ENCODE peak calls at places on chromosomes 3 and 15, in ten cellular contexts. One of them, this sample, is unnamed.

GRCh38 chr3:17132286-17133115 is 247.7 kb downstream of the PLCL2 start:
- DNase-seq in Calu3: no peak
- DNase-seq in astrocyte of the spinal cord: no peak
- DNase-seq in cardiac muscle cell: no peak
- DNase-seq in astrocyte: no peak
- DNase-seq in AG09309: no peak
- DNase-seq in GM06990: no peak
- DNase-seq in keratinocyte: no peak
- DNase-seq in progenitor cell of endocrine pancreas: no peak
- DNase-seq in A549: no peak
- DNase-seq in this sample: no peak

GRCh38 chr3:138898301-138898700 is 48.6 kb downstream of the FOXL2 start:
- DNase-seq in Calu3: no peak
- DNase-seq in astrocyte of the spinal cord: peak
- DNase-seq in cardiac muscle cell: peak
- DNase-seq in astrocyte: peak
- DNase-seq in AG09309: peak
- DNase-seq in GM06990: no peak
- DNase-seq in keratinocyte: no peak
- DNase-seq in progenitor cell of endocrine pancreas: no peak
- DNase-seq in A549: no peak
- DNase-seq in this sample: no peak

GRCh38 chr3:116000315-116000714 is 377.0 kb downstream of the GAP43 start:
- DNase-seq in Calu3: peak
- DNase-seq in astrocyte of the spinal cord: peak
- DNase-seq in cardiac muscle cell: peak
- DNase-seq in astrocyte: peak
- DNase-seq in AG09309: peak
- DNase-seq in GM06990: peak
- DNase-seq in keratinocyte: peak
- DNase-seq in progenitor cell of endocrine pancreas: no peak
- DNase-seq in A549: peak
- DNase-seq in this sample: no peak

GRCh38 chr15:38217788-38218609 is 34.6 kb upstream of the SPRED1 start:
- DNase-seq in Calu3: no peak
- DNase-seq in astrocyte of the spinal cord: peak
- DNase-seq in cardiac muscle cell: no peak
- DNase-seq in astrocyte: peak
- DNase-seq in AG09309: no peak
- DNase-seq in GM06990: no peak
- DNase-seq in keratinocyte: peak
- DNase-seq in progenitor cell of endocrine pancreas: no peak
- DNase-seq in A549: no peak
- DNase-seq in this sample: no peak

GRCh38 chr3:65953301-65953812 is 85.4 kb downstream of the MAGI1 start:
- DNase-seq in Calu3: peak
- DNase-seq in astrocyte of the spinal cord: no peak
- DNase-seq in cardiac muscle cell: peak
- DNase-seq in astrocyte: peak
- DNase-seq in AG09309: no peak
- DNase-seq in GM06990: no peak
- DNase-seq in keratinocyte: no peak
- DNase-seq in progenitor cell of endocrine pancreas: peak
- DNase-seq in A549: no peak
- DNase-seq in this sample: no peak

GRCh38 chr3:11010406-11011165 is 18.0 kb downstream of the SLC6A1 start:
- DNase-seq in Calu3: no peak
- DNase-seq in astrocyte of the spinal cord: no peak
- DNase-seq in cardiac muscle cell: no peak
- DNase-seq in astrocyte: no peak
- DNase-seq in AG09309: no peak
- DNase-seq in GM06990: no peak
- DNase-seq in keratinocyte: no peak
- DNase-seq in progenitor cell of endocrine pancreas: no peak
- DNase-seq in A549: no peak
- DNase-seq in this sample: no peak

GRCh38 chr3:34284959-34285358 is 486.5 kb downstream of the PDCD6IP start:
- DNase-seq in Calu3: no peak
- DNase-seq in astrocyte of the spinal cord: no peak
- DNase-seq in cardiac muscle cell: no peak
- DNase-seq in astrocyte: no peak
- DNase-seq in AG09309: no peak
- DNase-seq in GM06990: no peak
- DNase-seq in keratinocyte: no peak
- DNase-seq in progenitor cell of endocrine pancreas: no peak
- DNase-seq in A549: no peak
- DNase-seq in this sample: no peak

GRCh38 chr15:81686021-81686420 is 312.0 kb upstream of the TMC3 start:
- DNase-seq in Calu3: no peak
- DNase-seq in astrocyte of the spinal cord: no peak
- DNase-seq in cardiac muscle cell: no peak
- DNase-seq in astrocyte: no peak
- DNase-seq in AG09309: no peak
- DNase-seq in GM06990: no peak
- DNase-seq in keratinocyte: no peak
- DNase-seq in progenitor cell of endocrine pancreas: no peak
- DNase-seq in A549: no peak
- DNase-seq in this sample: no peak

GRCh38 chr15:51046799-51047449 is 47.8 kb downstream of the TNFAIP8L3 start:
- DNase-seq in Calu3: peak
- DNase-seq in astrocyte of the spinal cord: peak
- DNase-seq in cardiac muscle cell: peak
- DNase-seq in astrocyte: peak
- DNase-seq in AG09309: peak
- DNase-seq in GM06990: no peak
- DNase-seq in keratinocyte: no peak
- DNase-seq in progenitor cell of endocrine pancreas: no peak
- DNase-seq in A549: no peak
- DNase-seq in this sample: no peak

GRCh38 chr3:187403768-187404270 is 35.6 kb downstream of the RTP4 start:
- DNase-seq in Calu3: peak
- DNase-seq in astrocyte of the spinal cord: peak
- DNase-seq in cardiac muscle cell: peak
- DNase-seq in astrocyte: peak
- DNase-seq in AG09309: peak
- DNase-seq in GM06990: no peak
- DNase-seq in keratinocyte: peak
- DNase-seq in progenitor cell of endocrine pancreas: no peak
- DNase-seq in A549: peak
- DNase-seq in this sample: no peak

GRCh38 chr3:128426128-128426921 is 40.4 kb downstream of the DNAJB8 start:
- DNase-seq in Calu3: peak
- DNase-seq in astrocyte of the spinal cord: no peak
- DNase-seq in cardiac muscle cell: peak
- DNase-seq in astrocyte: no peak
- DNase-seq in AG09309: no peak
- DNase-seq in GM06990: peak
- DNase-seq in keratinocyte: no peak
- DNase-seq in progenitor cell of endocrine pancreas: peak
- DNase-seq in A549: peak
- DNase-seq in this sample: peak

GRCh38 chr3:129226374-129226773 is 23.0 kb upstream of the COPG1 start:
- DNase-seq in Calu3: peak
- DNase-seq in astrocyte of the spinal cord: peak
- DNase-seq in cardiac muscle cell: peak
- DNase-seq in astrocyte: peak
- DNase-seq in AG09309: peak
- DNase-seq in GM06990: no peak
- DNase-seq in keratinocyte: no peak
- DNase-seq in progenitor cell of endocrine pancreas: no peak
- DNase-seq in A549: peak
- DNase-seq in this sample: no peak

GRCh38 chr3:116141724-116142123 is 303.6 kb downstream of the LSAMP start:
- DNase-seq in Calu3: no peak
- DNase-seq in astrocyte of the spinal cord: peak
- DNase-seq in cardiac muscle cell: no peak
- DNase-seq in astrocyte: peak
- DNase-seq in AG09309: no peak
- DNase-seq in GM06990: no peak
- DNase-seq in keratinocyte: no peak
- DNase-seq in progenitor cell of endocrine pancreas: no peak
- DNase-seq in A549: no peak
- DNase-seq in this sample: no peak

GRCh38 chr15:42650208-42651066 is 75.0 kb downstream of the STARD9 start:
- DNase-seq in Calu3: peak
- DNase-seq in astrocyte of the spinal cord: peak
- DNase-seq in cardiac muscle cell: peak
- DNase-seq in astrocyte: peak
- DNase-seq in AG09309: peak
- DNase-seq in GM06990: peak
- DNase-seq in keratinocyte: peak
- DNase-seq in progenitor cell of endocrine pancreas: peak
- DNase-seq in A549: peak
- DNase-seq in this sample: peak

GRCh38 chr15:75732809-75733451 is 20.3 kb upstream of the CSPG4 start:
- DNase-seq in Calu3: peak
- DNase-seq in astrocyte of the spinal cord: peak
- DNase-seq in cardiac muscle cell: peak
- DNase-seq in astrocyte: peak
- DNase-seq in AG09309: no peak
- DNase-seq in GM06990: peak
- DNase-seq in keratinocyte: no peak
- DNase-seq in progenitor cell of endocrine pancreas: peak
- DNase-seq in A549: peak
- DNase-seq in this sample: peak
- TF ChIP-seq CTCF in Calu3: peak
- TF ChIP-seq CTCF in astrocyte of the spinal cord: peak
- TF ChIP-seq CTCF in cardiac muscle cell: peak
- TF ChIP-seq CTCF in astrocyte: peak
- TF ChIP-seq CTCF in AG09309: peak
- TF ChIP-seq CTCF in GM06990: peak
- TF ChIP-seq CTCF in keratinocyte: peak
- TF ChIP-seq CTCF in progenitor cell of endocrine pancreas: peak
- TF ChIP-seq CTCF in A549: peak
- TF ChIP-seq CTCF in this sample: peak

DNA sequence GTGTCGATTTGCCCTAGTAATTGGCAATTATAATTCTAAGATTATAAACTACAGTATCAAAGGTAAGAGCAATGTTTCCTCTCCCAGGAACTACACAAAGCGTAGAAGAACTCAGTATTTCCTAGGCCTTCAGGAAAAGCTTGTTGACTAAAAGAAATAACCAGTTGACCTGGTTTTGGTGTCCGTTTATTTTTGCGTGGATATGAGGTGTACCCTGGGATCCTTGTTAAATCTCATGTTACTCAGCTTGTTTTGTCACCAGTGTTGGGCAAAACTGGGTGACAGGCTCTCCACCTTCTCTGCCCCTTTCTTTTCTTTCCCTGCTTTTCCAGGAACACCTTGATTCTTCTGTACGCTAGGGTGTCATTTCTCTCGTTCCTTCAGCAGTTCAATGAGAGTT is 97.2 kb downstream of the CACNA1D start:
- DNase-seq in Calu3: no peak
- DNase-seq in astrocyte of the spinal cord: no peak
- DNase-seq in cardiac muscle cell: no peak
- DNase-seq in astrocyte: no peak
- DNase-seq in AG09309: no peak
- DNase-seq in GM06990: no peak
- DNase-seq in keratinocyte: no peak
- DNase-seq in progenitor cell of endocrine pancreas: no peak
- DNase-seq in A549: no peak
- DNase-seq in this sample: no peak
- TF ChIP-seq CTCF in Calu3: no peak
- TF ChIP-seq CTCF in astrocyte of the spinal cord: no peak
- TF ChIP-seq CTCF in cardiac muscle cell: no peak
- TF ChIP-seq CTCF in astrocyte: no peak
- TF ChIP-seq CTCF in AG09309: no peak
- TF ChIP-seq CTCF in GM06990: no peak
- TF ChIP-seq CTCF in keratinocyte: no peak
- TF ChIP-seq CTCF in progenitor cell of endocrine pancreas: no peak
- TF ChIP-seq CTCF in A549: no peak
- TF ChIP-seq CTCF in this sample: no peak

DNA sequence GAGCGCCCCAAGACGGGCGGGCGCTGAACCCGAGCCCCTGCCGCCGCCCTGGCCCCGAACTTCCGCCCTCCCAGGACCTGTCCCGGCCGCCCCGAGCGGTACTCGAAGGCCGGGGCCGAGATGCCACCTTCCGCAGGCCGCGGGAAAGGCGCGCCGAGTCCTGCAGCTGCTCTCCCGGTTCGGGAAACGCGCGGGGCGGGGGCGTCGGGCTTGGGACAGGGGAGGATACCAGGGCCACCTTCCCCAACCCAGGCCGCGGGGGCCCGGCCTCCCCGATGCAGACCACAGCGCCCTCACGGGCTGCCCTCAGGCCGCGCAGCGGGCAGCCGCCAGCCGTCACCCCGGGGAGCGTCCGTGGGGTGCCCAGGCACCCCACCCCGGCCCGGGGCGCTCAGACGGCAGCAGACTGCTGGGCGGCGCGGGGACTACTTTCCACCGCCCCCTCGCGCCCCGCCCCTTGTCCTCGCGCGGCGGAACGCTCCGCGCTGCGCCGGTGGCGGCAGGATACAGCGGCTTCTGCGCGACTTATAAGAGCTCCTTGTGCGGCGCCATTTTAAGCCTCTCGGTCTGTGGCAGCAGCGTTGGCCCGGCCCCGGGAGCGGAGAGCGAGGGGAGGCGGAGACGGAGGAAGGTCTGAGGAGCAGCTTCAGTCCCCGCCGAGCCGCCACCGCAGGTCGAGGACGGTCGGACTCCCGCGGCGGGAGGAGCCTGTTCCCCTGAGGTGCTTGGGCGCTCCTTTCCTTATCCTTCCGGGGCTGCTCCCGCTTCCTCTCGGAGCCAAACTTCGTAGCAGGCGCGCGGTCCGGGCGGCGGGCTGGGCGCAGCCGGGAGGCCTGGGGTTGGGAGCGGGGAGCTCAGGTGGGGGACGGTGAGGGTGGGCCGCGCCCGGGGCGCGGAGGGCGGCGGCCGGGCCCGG is at the start of gene CTNNB1:
- DNase-seq in Calu3: peak
- DNase-seq in astrocyte of the spinal cord: peak
- DNase-seq in cardiac muscle cell: peak
- DNase-seq in astrocyte: peak
- DNase-seq in AG09309: peak
- DNase-seq in GM06990: peak
- DNase-seq in keratinocyte: no peak
- DNase-seq in progenitor cell of endocrine pancreas: peak
- DNase-seq in A549: peak
- DNase-seq in this sample: peak
- TF ChIP-seq CTCF in Calu3: no peak
- TF ChIP-seq CTCF in astrocyte of the spinal cord: no peak
- TF ChIP-seq CTCF in cardiac muscle cell: no peak
- TF ChIP-seq CTCF in astrocyte: no peak
- TF ChIP-seq CTCF in AG09309: no peak
- TF ChIP-seq CTCF in GM06990: no peak
- TF ChIP-seq CTCF in keratinocyte: no peak
- TF ChIP-seq CTCF in progenitor cell of endocrine pancreas: peak
- TF ChIP-seq CTCF in A549: no peak
- TF ChIP-seq CTCF in this sample: no peak

DNA sequence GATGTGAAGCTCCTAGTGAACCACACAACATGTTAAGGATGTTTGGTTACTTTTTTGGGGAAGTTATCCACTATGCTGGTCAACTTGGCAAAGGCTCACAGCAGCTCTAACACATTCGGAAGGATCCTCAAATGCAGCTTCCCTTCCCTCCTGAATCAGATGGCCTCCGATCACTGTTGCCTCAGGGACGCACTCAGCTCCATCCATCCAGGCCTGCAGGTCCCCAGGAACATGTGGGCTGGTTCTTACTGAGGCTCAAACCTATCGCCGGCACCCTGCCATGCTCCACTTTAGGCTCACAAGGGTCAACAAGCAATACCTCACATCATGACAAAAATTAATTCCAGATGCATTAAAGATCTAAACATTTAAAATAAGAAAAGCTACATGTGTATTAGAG is 68.0 kb downstream of the CORO2B start:
- DNase-seq in Calu3: no peak
- DNase-seq in astrocyte of the spinal cord: no peak
- DNase-seq in cardiac muscle cell: no peak
- DNase-seq in astrocyte: no peak
- DNase-seq in AG09309: no peak
- DNase-seq in GM06990: no peak
- DNase-seq in keratinocyte: no peak
- DNase-seq in progenitor cell of endocrine pancreas: no peak
- DNase-seq in A549: no peak
- DNase-seq in this sample: no peak
- TF ChIP-seq CTCF in Calu3: no peak
- TF ChIP-seq CTCF in astrocyte of the spinal cord: no peak
- TF ChIP-seq CTCF in cardiac muscle cell: no peak
- TF ChIP-seq CTCF in astrocyte: no peak
- TF ChIP-seq CTCF in AG09309: no peak
- TF ChIP-seq CTCF in GM06990: no peak
- TF ChIP-seq CTCF in keratinocyte: no peak
- TF ChIP-seq CTCF in progenitor cell of endocrine pancreas: no peak
- TF ChIP-seq CTCF in A549: no peak
- TF ChIP-seq CTCF in this sample: no peak